ENCODE peak calls at places on chromosome 22, in nine cellular contexts. G, J, V, C, Q, T, U, W and Z are unnamed samples.
A peak's percentile ranks its signal among the peaks of the same experiment; 100 is the strongest.

GRCh38 chr22:40323681-40324083 is 22.6 kb upstream of the ADSL start:
- DNase-seq in G (no peak), J (no peak), V (no peak), C (no peak), Q (no peak), T (no peak), U (no peak), W (no peak), Z (no peak)

GRCh38 chr22:17491090-17491489 is 72.2 kb upstream of the SLC25A18 start:
- DNase-seq in G (no peak), J (no peak), V (no peak), C (no peak), Q (no peak), T (no peak), U (no peak), W (no peak), Z (no peak)

GRCh38 chr22:26097840-26098239 is 71.4 kb upstream of the SEZ6L start:
- DNase-seq in G (no peak), J (no peak), V (no peak), C (no peak), Q (no peak), T (no peak), U (no peak), W (no peak), Z (no peak)

GRCh38 chr22:32802291-32802826 is 854 bp downstream of the TIMP3 start:
- DNase-seq in G (peak; percentile 16), J (no peak), V (no peak), C (no peak), Q (no peak), T (no peak), U (no peak), W (no peak), Z (no peak)

GRCh38 chr22:42990131-42990838 is 24.7 kb downstream of the PACSIN2 start:
- DNase-seq in G (peak; percentile 89), J (no peak), V (no peak), C (no peak), Q (no peak), T (no peak), U (no peak), W (no peak), Z (peak; percentile 78)

GRCh38 chr22:27128461-27129080 is 471.2 kb downstream of the MIAT start:
- DNase-seq in G (no peak), J (no peak), V (no peak), C (peak; percentile 36), Q (no peak), T (no peak), U (no peak), W (no peak), Z (no peak)

GRCh38 chr22:31046591-31047226 is 34.4 kb upstream of the SMTN start:
- DNase-seq in G (peak; percentile 79), J (no peak), V (no peak), C (peak; percentile 80), Q (peak; percentile 87), T (peak; percentile 56), U (no peak), W (peak; percentile 25), Z (no peak)

GRCh38 chr22:24697671-24698082 is 76.8 kb downstream of the PIWIL3 start:
- DNase-seq in G (no peak), J (no peak), V (no peak), C (peak; percentile 31), Q (peak; percentile 64), T (peak; percentile 76), U (no peak), W (peak; percentile 57), Z (no peak)

GRCh38 chr22:24402460-24403192 is 24.8 kb upstream of the ADORA2A start:
- DNase-seq in G (peak; percentile 86), J (peak; percentile 60), V (peak; percentile 83), C (peak; percentile 49), Q (peak; percentile 87), T (no peak), U (peak; percentile 82), W (no peak), Z (peak; percentile 95)

GRCh38 chr22:25745341-25746011 is 3.5 kb downstream of the MYO18B start:
- DNase-seq in G (peak; percentile 67), J (no peak), V (no peak), C (no peak), Q (no peak), T (no peak), U (no peak), W (no peak), Z (no peak)

GRCh38 chr22:31891366-31892079 is 52.8 kb upstream of the YWHAH start:
- DNase-seq in G (no peak), J (no peak), V (no peak), C (no peak), Q (no peak), T (no peak), U (no peak), W (no peak), Z (no peak)

GRCh38 chr22:44680058-44680457 is 21.9 kb upstream of the PRR5 start:
- DNase-seq in G (no peak), J (no peak), V (no peak), C (no peak), Q (no peak), T (no peak), U (no peak), W (no peak), Z (no peak)

GRCh38 chr22:29307658-29308147 is 1.3 kb downstream of the GAS2L1 start:
- DNase-seq in G (no peak), J (no peak), V (no peak), C (no peak), Q (no peak), T (no peak), U (no peak), W (no peak), Z (no peak)

GRCh38 chr22:29306175-29306829 is at the start of gene GAS2L1:
- DNase-seq in G (peak; percentile 80), J (peak; percentile 33), V (no peak), C (peak; percentile 90), Q (peak; percentile 91), T (peak; percentile 86), U (peak; percentile 51), W (peak; percentile 85), Z (no peak)

GRCh38 chr22:29308148-29308790 is 1.8 kb downstream of the GAS2L1 start:
- DNase-seq in G (no peak), J (no peak), V (no peak), C (peak; percentile 50), Q (peak; percentile 59), T (no peak), U (no peak), W (peak; percentile 59), Z (no peak)

GRCh38 chr22:29306830-29307657 is 594 bp downstream of the GAS2L1 start:
- DNase-seq in G (peak; percentile 70), J (no peak), V (no peak), C (peak; percentile 89), Q (peak; percentile 93), T (peak; percentile 86), U (no peak), W (peak; percentile 89), Z (no peak)

DNA sequence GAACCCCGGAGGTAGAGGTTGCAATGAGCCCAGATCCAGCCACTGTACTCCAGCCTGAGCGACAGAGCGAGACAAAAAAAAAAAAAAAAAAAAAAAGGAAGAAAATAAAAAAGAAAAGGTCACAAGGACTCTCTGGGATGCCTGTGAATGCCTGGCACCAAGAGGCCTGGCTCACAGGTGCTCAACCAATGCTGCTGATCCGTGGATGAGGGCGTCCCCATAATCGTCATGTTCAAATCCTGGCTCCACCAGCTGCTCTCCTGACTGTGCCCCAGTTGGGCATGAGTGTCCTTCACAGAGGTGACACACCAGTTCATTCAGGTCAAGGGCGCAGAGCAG is 645 bp upstream of the GAS2L1 start:
- DNase-seq in G (no peak), J (no peak), V (no peak), C (no peak), Q (no peak), T (no peak), U (no peak), W (no peak), Z (no peak)
- H3K4me3 ChIP-seq in G (no peak overlapping the region), J (peak overlapping the region; percentile 20), V (peak overlapping the region; percentile 98), C (peak overlapping the region; percentile 98), Q (peak overlapping the region; percentile 72), T (peak overlapping the region; percentile 91), U (peak overlapping the region; percentile 84), W (peak overlapping the region; percentile 91), Z (no peak overlapping the region)

GRCh38 chr22:50606126-50606525 is 5.5 kb downstream of the MAPK8IP2 start:
- DNase-seq in G (no peak), J (no peak), V (no peak), C (no peak), Q (no peak), T (no peak), U (no peak), W (no peak), Z (no peak)
- TF ChIP-seq CTCF in G (no peak), J (peak; percentile 3), V (no peak), C (no peak), Q (no peak), T (no peak), U (peak; percentile 26), W (no peak), Z (no peak)

DNA sequence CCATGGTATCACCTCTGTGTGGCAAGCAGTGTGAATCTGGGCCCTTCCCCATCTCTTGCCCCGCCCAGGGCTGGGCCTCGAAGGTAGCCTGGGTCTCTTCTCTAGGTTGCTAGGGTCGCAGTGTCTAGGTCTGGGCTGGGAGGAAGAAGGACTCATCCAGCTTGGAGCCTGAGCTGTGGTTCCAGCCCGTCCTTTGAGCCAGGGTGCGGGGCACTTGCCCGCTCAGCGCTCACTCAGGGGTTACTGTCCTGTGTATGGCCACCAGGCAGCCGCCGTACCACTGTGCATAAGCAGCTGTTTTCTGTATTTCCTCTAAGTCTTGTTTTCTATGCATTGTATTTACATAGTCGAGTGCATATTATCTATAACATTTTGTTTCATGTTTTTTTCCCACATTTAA is 160.9 kb downstream of the TBC1D22A start:
- DNase-seq in G (no peak), J (no peak), V (no peak), C (no peak), Q (no peak), T (no peak), U (no peak), W (no peak), Z (no peak)
- H3K9me3 ChIP-seq in G (no peaks in the 10 kb centered on the region), J (no peaks in the 10 kb centered on the region), V (peaks cover 5% of the 10 kb centered on the region), C (no peaks in the 10 kb centered on the region), Q (no peaks in the 10 kb centered on the region), T (peaks cover 6% of the 10 kb centered on the region), U (no peaks in the 10 kb centered on the region), W (no peaks in the 10 kb centered on the region), Z (no peaks in the 10 kb centered on the region)

GRCh38 chr22:37275134-37275533 is 7.2 kb upstream of the CYTH4 start:
- DNase-seq in G (no peak), J (no peak), V (no peak), C (no peak), Q (no peak), T (peak; percentile 10), U (no peak), W (no peak), Z (no peak)

GRCh38 chr22:37273126-37273845 is 9.0 kb upstream of the CYTH4 start:
- DNase-seq in G (peak; percentile 60), J (peak; percentile 30), V (no peak), C (no peak), Q (no peak), T (peak; percentile 41), U (no peak), W (no peak), Z (no peak)

GRCh38 chr22:37275622-37276021 is 6.7 kb upstream of the CYTH4 start:
- DNase-seq in G (no peak), J (no peak), V (no peak), C (no peak), Q (no peak), T (peak; percentile 2), U (no peak), W (no peak), Z (no peak)

GRCh38 chr22:37273846-37274225 is 8.5 kb upstream of the CYTH4 start:
- DNase-seq in G (no peak), J (no peak), V (no peak), C (no peak), Q (no peak), T (peak; percentile 22), U (no peak), W (no peak), Z (no peak)

GRCh38 chr22:37274380-37274862 is 7.9 kb upstream of the CYTH4 start:
- DNase-seq in G (no peak), J (no peak), V (no peak), C (peak; percentile 48), Q (peak; percentile 78), T (peak; percentile 85), U (no peak), W (no peak), Z (peak; percentile 47)
- H3K4me3 ChIP-seq in G (no peak overlapping the region), J (no peak overlapping the region), V (no peak overlapping the region), C (no peak overlapping the region), Q (no peak overlapping the region), T (no peak overlapping the region), U (no peak overlapping the region), W (no peak overlapping the region), Z (no peak overlapping the region)